ENCODE peak calls at places on chromosome 1, in eight cellular contexts. H is body of pancreas, G is testis, P is IMR-90, I is lower lobe of right lung, R is stomach, D is left ventricle myocardium inferior, K is A549. Z is an unnamed sample. For H3K4me1, the result is how much of the 10 kb centered on the place peaks cover.

GRCh38 chr1:93817819-93818569 is 61.0 kb downstream of the DNTTIP2 start:
- DNase-seq in H (no peak), G (no peak), P (no peak), I (no peak), R (no peak), D (no peak), K (no peak), Z (no peak)

GRCh38 chr1:1847061-1847460 is 43.8 kb downstream of the GNB1 start:
- DNase-seq in H (peak), G (peak), P (no peak), I (no peak), R (peak), D (no peak), K (no peak), Z (no peak)

GRCh38 chr1:183689770-183690204 is 36.7 kb upstream of the APOBEC4 start:
- DNase-seq in H (no peak), G (no peak), P (no peak), I (no peak), R (no peak), D (no peak), K (no peak), Z (no peak)

GRCh38 chr1:114088392-114089299 is 65.0 kb downstream of the SYT6 start:
- DNase-seq in H (no peak), G (no peak), P (no peak), I (no peak), R (no peak), D (no peak), K (no peak), Z (no peak)

GRCh38 chr1:46774297-46774696 is 24.5 kb upstream of the CYP4B1 start:
- DNase-seq in H (no peak), G (no peak), P (no peak), I (no peak), R (no peak), D (no peak), K (no peak), Z (no peak)

GRCh38 chr1:151024540-151025146 is 11.7 kb upstream of the BNIPL start:
- DNase-seq in H (peak), G (peak), P (peak), I (peak), R (peak), D (peak), K (peak), Z (peak)

GRCh38 chr1:11790880-11791715 is 14.7 kb downstream of the MTHFR start:
- DNase-seq in H (peak), G (peak), P (peak), I (peak), R (peak), D (peak), K (peak), Z (peak)

GRCh38 chr1:227372662-227373061 is 54.4 kb upstream of the CDC42BPA start:
- DNase-seq in H (peak), G (peak), P (peak), I (no peak), R (peak), D (no peak), K (peak), Z (peak)

GRCh38 chr1:76006234-76006633 is 68.3 kb upstream of the ST6GALNAC3 start:
- DNase-seq in H (peak), G (no peak), P (peak), I (no peak), R (no peak), D (no peak), K (no peak), Z (no peak)

GRCh38 chr1:92924501-92924900 is 36.8 kb downstream of the DIPK1A start:
- DNase-seq in H (no peak), G (no peak), P (no peak), I (no peak), R (no peak), D (no peak), K (no peak), Z (no peak)

GRCh38 chr1:236692722-236693121 is 6.4 kb downstream of the ACTN2 start:
- DNase-seq in H (no peak), G (no peak), P (no peak), I (no peak), R (no peak), D (no peak), K (no peak), Z (no peak)

GRCh38 chr1:223819730-223820514 is 25.8 kb downstream of the TP53BP2 start:
- DNase-seq in H (no peak), G (no peak), P (peak), I (no peak), R (no peak), D (no peak), K (no peak), Z (peak)
- H3K4me1 ChIP-seq in H (half or more), G (under half), P (under half), I (under half), R (half or more), D (half or more), K (under half), Z (under half)

DNA sequence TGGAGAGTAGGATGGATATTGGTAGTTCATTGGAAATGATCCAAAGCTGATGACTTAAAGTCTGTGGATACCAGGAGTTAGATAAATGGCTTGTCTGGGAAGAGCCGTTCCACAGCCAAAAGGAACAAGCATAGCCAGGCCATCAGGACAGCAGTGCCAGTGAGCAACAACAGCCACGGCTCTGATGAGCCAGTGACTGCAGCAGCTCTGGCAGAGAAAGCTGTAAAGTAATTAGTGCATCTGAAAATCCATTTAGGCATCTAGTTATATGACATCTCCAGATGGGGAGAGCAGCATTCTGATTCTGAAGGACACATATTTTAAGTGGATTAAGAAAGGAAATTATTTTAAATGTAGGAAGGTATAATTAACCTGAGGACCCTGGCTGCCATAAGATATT is 256.2 kb upstream of the PLXNA2 start:
- DNase-seq in H (no peak), G (no peak), P (no peak), I (no peak), R (no peak), D (no peak), K (no peak), Z (no peak)
- H3K4me1 ChIP-seq in H (under half), G (under half), P (under half), I (under half), R (under half), D (under half), K (under half), Z (under half)

GRCh38 chr1:82921759-82922158 is 1077.2 kb downstream of the TTLL7 start:
- DNase-seq in H (no peak), G (no peak), P (no peak), I (no peak), R (no peak), D (no peak), K (no peak), Z (no peak)
- H3K4me1 ChIP-seq in H (under half), G (under half), P (under half), I (under half), R (under half), D (under half), K (under half), Z (under half)

GRCh38 chr1:111452581-111452980 is 3.3 kb downstream of the ATP5PB start:
- DNase-seq in H (no peak), G (no peak), P (no peak), I (no peak), R (no peak), D (no peak), K (no peak), Z (no peak)
- H3K4me1 ChIP-seq in H (under half), G (under half), P (under half), I (under half), R (half or more), D (half or more), K (under half), Z (under half)

DNA sequence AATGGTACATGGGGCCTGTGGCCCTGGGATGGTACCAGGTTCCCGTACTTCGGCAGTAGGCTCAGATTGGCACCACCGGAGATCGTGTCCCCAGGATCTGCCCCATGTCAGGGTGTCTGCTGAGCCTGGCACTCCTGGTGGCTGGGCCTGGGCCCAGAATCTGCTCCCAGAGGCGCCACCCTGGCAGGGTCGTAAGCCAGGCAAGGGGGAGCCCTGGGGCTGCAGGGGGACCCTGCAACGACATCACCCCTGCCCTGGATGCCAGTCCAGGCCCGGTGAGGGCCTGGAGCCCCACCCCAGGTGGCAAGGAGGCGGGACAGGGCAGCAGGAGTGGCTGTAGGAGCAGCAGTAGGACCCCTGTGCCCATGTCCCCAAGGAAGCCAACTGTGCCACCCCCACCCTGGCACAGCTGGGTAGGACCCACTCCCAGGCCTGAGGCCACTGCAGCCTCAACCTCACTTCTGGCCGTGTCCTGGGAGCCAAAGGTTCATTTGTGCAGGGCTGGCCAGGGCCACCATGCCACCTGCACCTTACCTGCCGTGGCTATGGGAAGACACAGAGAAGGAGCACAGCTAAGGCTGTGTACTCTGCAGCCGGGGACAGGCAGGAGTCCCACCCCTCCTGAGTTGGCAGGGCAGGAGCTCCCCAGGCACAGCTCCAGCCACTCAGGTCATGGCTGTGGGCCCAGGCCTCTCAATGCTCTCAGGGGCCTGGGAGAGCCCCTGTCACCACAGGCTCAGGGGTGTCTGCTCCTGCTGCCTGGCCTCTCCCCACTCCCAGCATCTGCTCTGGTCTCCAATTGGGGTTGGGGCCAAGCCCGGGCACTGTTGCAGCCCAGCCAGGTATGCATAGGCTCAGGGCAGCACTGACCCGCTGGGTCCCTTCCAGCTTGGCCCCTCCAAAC is 141.7 kb downstream of the EIF4G3 start:
- DNase-seq in H (peak), G (no peak), P (no peak), I (peak), R (peak), D (peak), K (no peak), Z (no peak)
- H3K4me1 ChIP-seq in H (under half), G (under half), P (under half), I (under half), R (under half), D (under half), K (under half), Z (under half)

GRCh38 chr1:221706191-221706590 is 35.7 kb downstream of the DUSP10 start:
- DNase-seq in H (no peak), G (no peak), P (no peak), I (no peak), R (no peak), D (no peak), K (no peak), Z (no peak)
- H3K4me1 ChIP-seq in H (under half), G (under half), P (under half), I (under half), R (under half), D (under half), K (under half), Z (under half)

GRCh38 chr1:3234281-3234680 is 165.3 kb downstream of the PRDM16 start:
- DNase-seq in H (no peak), G (no peak), P (no peak), I (no peak), R (no peak), D (no peak), K (no peak), Z (no peak)
- H3K4me1 ChIP-seq in H (under half), G (under half), P (under half), I (under half), R (under half), D (under half), K (under half), Z (under half)

DNA sequence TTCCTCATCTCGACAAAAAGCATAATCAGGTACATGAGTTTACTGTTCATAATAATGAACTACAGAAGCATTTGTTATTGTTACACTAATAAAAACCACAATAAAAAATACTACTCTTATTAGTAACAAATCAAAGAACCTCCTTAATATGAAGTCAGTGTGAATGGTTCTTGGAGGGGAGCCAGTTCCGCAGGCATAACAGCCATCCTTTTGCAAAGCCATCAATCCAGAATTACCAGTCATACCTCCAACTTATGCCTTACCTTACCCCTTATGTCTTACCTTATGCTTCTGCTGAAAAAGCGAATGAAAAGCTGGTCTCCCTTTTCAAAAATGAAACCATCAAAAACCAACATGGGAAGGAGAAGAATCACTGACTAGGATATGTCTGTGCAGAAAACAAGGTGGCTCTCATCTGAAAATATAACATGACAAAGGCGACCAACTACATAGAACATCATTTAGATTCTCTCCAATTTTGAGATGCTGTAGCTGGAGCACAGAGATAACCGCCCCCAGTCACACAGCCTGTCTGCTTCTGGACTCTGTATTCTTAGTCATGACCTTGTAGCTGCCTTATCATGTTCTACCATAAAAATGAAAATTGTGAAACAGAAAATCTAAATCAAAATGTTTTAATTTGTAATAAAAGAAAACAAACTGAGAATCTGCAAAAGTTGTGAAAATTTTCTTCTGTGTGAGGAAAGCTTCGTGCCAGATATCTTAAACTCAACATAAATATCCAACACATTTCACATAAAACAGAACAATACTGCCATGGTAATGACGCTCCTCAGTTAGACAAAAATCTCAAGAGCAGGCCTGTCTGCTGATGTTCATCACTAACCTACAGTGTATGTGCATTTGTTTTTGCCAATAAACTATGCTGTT is 438.2 kb downstream of the SMYD3 start:
- DNase-seq in H (no peak), G (no peak), P (no peak), I (no peak), R (no peak), D (no peak), K (no peak), Z (peak)
- H3K4me1 ChIP-seq in H (under half), G (under half), P (under half), I (under half), R (under half), D (under half), K (under half), Z (under half)

GRCh38 chr1:107806902-107807301 is 158.1 kb downstream of the VAV3 start:
- DNase-seq in H (no peak), G (no peak), P (no peak), I (no peak), R (no peak), D (no peak), K (no peak), Z (peak)
- H3K4me1 ChIP-seq in H (under half), G (under half), P (under half), I (under half), R (under half), D (under half), K (under half), Z (under half)